ENCODE peak calls at places on chromosome 6, in four cellular contexts. A is HFFc6; U is endothelial cell; J is CD4-positive, alpha-beta T cell. V is an unnamed sample.

GRCh38 chr6:81766482-81767069 is 14.1 kb upstream of the TENT5A start:
- DNase-seq in A (peak; percentile 91), U (no peak), J (no peak), V (no peak)

GRCh38 chr6:142207265-142207877 is 60.3 kb downstream of the VTA1 start:
- DNase-seq in A (peak; percentile 57), U (peak; percentile 52), J (peak; percentile 21), V (no peak)

GRCh38 chr6:40799296-40800020 is 212.3 kb upstream of the LRFN2 start:
- DNase-seq in A (no peak), U (no peak), J (no peak), V (no peak)

GRCh38 chr6:125781307-125781868 is 9.4 kb upstream of the NCOA7 start:
- DNase-seq in A (peak; percentile 9), U (no peak), J (no peak), V (peak; percentile 56)

GRCh38 chr6:142331075-142331551 is 29.3 kb downstream of the ADGRG6 start:
- DNase-seq in A (no peak), U (no peak), J (no peak), V (no peak)

GRCh38 chr6:170289108-170289931 is 1.6 kb downstream of the DLL1 start:
- DNase-seq in A (no peak), U (peak; percentile 50), J (no peak), V (peak; percentile 36)

GRCh38 chr6:70668499-70668812 is 773 bp downstream of the SMAP1 start:
- DNase-seq in A (no peak), U (no peak), J (no peak), V (no peak)

GRCh38 chr6:148430897-148431296 is 88.3 kb downstream of the SASH1 start:
- DNase-seq in A (no peak), U (no peak), J (no peak), V (no peak)

GRCh38 chr6:72776456-72776855 is 154.6 kb downstream of the KCNQ5 start:
- DNase-seq in A (no peak), U (no peak), J (no peak), V (no peak)

GRCh38 chr6:44554901-44555300 is 167.4 kb downstream of the CDC5L start:
- DNase-seq in A (no peak), U (no peak), J (no peak), V (no peak)

GRCh38 chr6:73722318-73723060 is 26.5 kb downstream of the CD109 start:
- DNase-seq in A (peak; percentile 93), U (no peak), J (no peak), V (peak; percentile 78)

GRCh38 chr6:161829186-161829794 is 555.4 kb upstream of the AGPAT4 start:
- DNase-seq in A (no peak), U (no peak), J (no peak), V (no peak)

GRCh38 chr6:69973763-69974162 is 107.4 kb downstream of the COL19A1 start:
- DNase-seq in A (no peak), U (no peak), J (no peak), V (no peak)

GRCh38 chr6:160102956-160103824 is 18.4 kb upstream of the SLC22A1 start:
- DNase-seq in A (peak; percentile 36), U (peak; percentile 39), J (no peak), V (no peak)

GRCh38 chr6:122871079-122871478 is 82.0 kb downstream of the SMPDL3A start:
- DNase-seq in A (no peak), U (no peak), J (no peak), V (no peak)

GRCh38 chr6:31489046-31489445 is 8.9 kb upstream of the MICB start:
- DNase-seq in A (no peak), U (no peak), J (no peak), V (no peak)

GRCh38 chr6:29631860-29632731 is 887 bp downstream of the GABBR1 start:
- DNase-seq in A (peak; percentile 35), U (peak; percentile 58), J (peak; percentile 45), V (no peak)

GRCh38 chr6:29887819-29888581 is 54.3 kb upstream of the HLA-A start:
- DNase-seq in A (peak; percentile 7), U (peak; percentile 24), J (peak; percentile 83), V (peak; percentile 82)

GRCh38 chr6:78059171-78059570 is 406.3 kb downstream of the MEI4 start:
- DNase-seq in A (no peak), U (no peak), J (no peak), V (no peak)

GRCh38 chr6:28446818-28447511 is 3.7 kb upstream of the ZSCAN23 start:
- DNase-seq in A (no peak), U (peak; percentile 19), J (no peak), V (no peak)

GRCh38 chr6:47057830-47058540 is 15.9 kb upstream of the ADGRF1 start:
- DNase-seq in A (peak; percentile 12), U (no peak), J (no peak), V (no peak)

GRCh38 chr6:157893238-157893637 is 70.2 kb downstream of the SNX9 start:
- DNase-seq in A (no peak), U (no peak), J (peak; percentile 46), V (no peak)

GRCh38 chr6:96381246-96381645 is 140.4 kb upstream of the UFL1 start:
- DNase-seq in A (no peak), U (no peak), J (no peak), V (no peak)

GRCh38 chr6:163825033-163825432 is 410.5 kb downstream of the QKI start:
- DNase-seq in A (no peak), U (no peak), J (no peak), V (no peak)

GRCh38 chr6:145809785-145810184 is 4.8 kb downstream of the FBXO30 start:
- DNase-seq in A (peak; percentile 42), U (no peak), J (no peak), V (no peak)

GRCh38 chr6:95768539-95768938 is 191.2 kb downstream of the MANEA start:
- DNase-seq in A (no peak), U (no peak), J (no peak), V (no peak)

GRCh38 chr6:123662757-123663156 is 26.0 kb upstream of the TRDN start:
- DNase-seq in A (no peak), U (no peak), J (no peak), V (no peak)

GRCh38 chr6:166586424-166587156 is at the start of gene RAMACL:
- DNase-seq in A (no peak), U (no peak), J (peak; percentile 17), V (no peak)

GRCh38 chr6:31114970-31115849 is 610 bp downstream of the PSORS1C1 start:
- DNase-seq in A (peak; percentile 62), U (no peak), J (no peak), V (no peak)

GRCh38 chr6:160141001-160141726 is 19.5 kb downstream of the SLC22A1 start:
- DNase-seq in A (peak; percentile 54), U (no peak), J (no peak), V (no peak)

GRCh38 chr6:28137458-28138020 is 4.1 kb upstream of the ZKSCAN8 start:
- DNase-seq in A (no peak), U (no peak), J (no peak), V (no peak)

GRCh38 chr6:152993431-152993830 is 9.1 kb downstream of the MTRF1L start:
- DNase-seq in A (no peak), U (no peak), J (no peak), V (no peak)

GRCh38 chr6:152993847-152994246 is 8.7 kb downstream of the MTRF1L start:
- DNase-seq in A (no peak), U (no peak), J (no peak), V (no peak)
- TF ChIP-seq CTCF in A (no peak), U (no peak), J (no peak), V (no peak)

DNA sequence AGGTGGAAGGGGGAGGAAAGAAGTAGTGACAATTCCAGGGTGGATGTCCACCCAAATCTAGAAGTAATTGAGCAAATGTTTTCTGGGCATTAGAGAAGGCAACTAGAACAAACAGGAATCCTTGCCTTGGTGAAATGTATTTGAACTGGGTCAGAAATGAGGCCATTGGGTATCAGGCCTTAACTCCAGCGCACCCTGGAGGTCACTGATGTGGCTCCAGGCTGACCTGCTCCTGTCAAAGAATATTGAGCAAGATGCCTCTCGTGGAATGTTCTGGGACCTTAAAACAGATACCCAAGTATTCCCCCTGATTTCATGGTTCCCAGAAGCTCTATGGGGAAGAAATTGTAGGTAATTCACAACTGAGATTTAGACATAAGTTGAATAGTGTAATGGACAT is 6.9 kb downstream of the HLA-DPB1 start:
- DNase-seq in A (no peak), U (peak; percentile 38), J (no peak), V (no peak)
- TF ChIP-seq CTCF in A (no peak), U (no peak), J (peak; percentile 39), V (peak; percentile 68)

GRCh38 chr6:39049575-39050283 is 1.1 kb downstream of the GLP1R start:
- DNase-seq in A (no peak), U (no peak), J (no peak), V (no peak)
- TF ChIP-seq CTCF in A (no peak), U (no peak), J (no peak), V (no peak)

GRCh38 chr6:118720125-118720473 is 68.7 kb upstream of the CEP85L start:
- DNase-seq in A (no peak), U (no peak), J (no peak), V (no peak)

GRCh38 chr6:118722820-118723526 is 71.6 kb upstream of the CEP85L start:
- DNase-seq in A (no peak), U (no peak), J (no peak), V (no peak)

GRCh38 chr6:118724211-118724610 is 72.8 kb upstream of the CEP85L start:
- DNase-seq in A (no peak), U (no peak), J (no peak), V (no peak)

GRCh38 chr6:118725944-118726343 is 74.6 kb upstream of the CEP85L start:
- DNase-seq in A (no peak), U (no peak), J (peak; percentile 67), V (peak; percentile 70)
- TF ChIP-seq CTCF in A (no peak), U (no peak), J (peak; percentile 36), V (no peak)

GRCh38 chr6:137475103-137475502 is 19.1 kb downstream of the OLIG3 start:
- DNase-seq in A (no peak), U (no peak), J (no peak), V (no peak)
- TF ChIP-seq CTCF in A (peak; percentile 17), U (no peak), J (peak; percentile 48), V (peak; percentile 29)

DNA sequence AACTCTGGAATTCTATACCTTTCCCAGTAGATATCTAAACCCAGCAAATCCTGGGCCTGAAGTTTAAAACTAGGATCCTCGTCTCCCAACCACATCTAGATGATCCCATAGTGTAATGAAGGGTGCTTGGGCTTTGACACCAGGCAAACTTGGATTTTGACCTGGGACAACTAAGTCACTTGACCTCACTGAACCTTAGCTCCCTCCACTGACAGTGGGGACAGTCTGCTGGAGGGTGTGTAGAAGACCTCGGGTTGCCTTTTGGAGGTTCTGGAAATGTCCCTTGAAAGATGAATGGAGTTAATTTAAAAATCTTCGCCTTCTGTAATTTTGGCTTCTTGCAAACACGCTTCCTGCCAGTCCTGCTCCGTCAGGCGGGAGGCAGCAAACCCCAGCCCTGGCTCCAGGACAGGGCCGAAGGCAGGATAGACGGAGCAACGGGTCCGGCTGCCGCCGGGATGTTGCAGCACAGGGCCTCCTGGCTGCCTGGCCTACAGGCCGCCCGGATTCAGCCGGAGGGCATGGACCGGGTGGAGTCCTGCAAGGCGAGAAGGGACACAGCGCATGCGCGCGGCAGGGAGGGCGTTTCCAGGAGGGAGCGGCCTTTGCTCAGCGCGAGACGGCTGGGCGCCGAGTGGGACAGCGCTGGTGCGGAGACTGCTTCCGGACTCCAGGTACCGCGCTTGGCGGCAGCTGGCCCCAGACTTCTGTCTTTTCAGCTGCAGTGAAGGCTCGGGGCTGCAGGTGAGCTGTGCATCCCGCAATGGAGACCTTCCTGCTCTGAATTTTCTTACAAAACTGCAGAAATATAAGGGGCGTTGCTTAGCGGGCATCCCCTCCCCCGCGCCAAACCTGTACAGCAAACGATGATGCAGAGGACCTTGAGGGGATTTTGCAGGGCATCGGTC is at the start of gene TMEM14A:
- DNase-seq in A (peak; percentile 95), U (peak; percentile 92), J (peak; percentile 88), V (peak; percentile 85)
- TF ChIP-seq CTCF in A (no peak), U (no peak), J (no peak), V (no peak)

GRCh38 chr6:141077355-141078333 is 1055.1 kb upstream of the GJE1 start:
- DNase-seq in A (no peak), U (peak; percentile 28), J (no peak), V (no peak)
- TF ChIP-seq CTCF in A (peak; percentile 44), U (no peak), J (no peak), V (no peak)